ENCODE peak calls at places on chromosomes 11 and 22, in nine cellular contexts. Q is PC-3, S is body of pancreas, I is AG04450, N is adrenal gland, O is cardiac muscle cell, V is IMR-90, L is HCT116, Z is GM23338. U is an unnamed sample.

GRCh38 chr11:72825661-72826060 is 11.4 kb downstream of the ATG16L2 start:
- DNase-seq in S (no peak), Q (peak; percentile 1), N (no peak), V (no peak), Z (no peak), I (no peak), O (no peak), L (no peak), U (no peak)

GRCh38 chr11:32931605-32932004 is 39.0 kb downstream of the QSER1 start:
- DNase-seq in S (no peak), O (peak; percentile 19), N (no peak), Q (no peak), L (no peak), I (no peak), V (peak; percentile 3), Z (no peak), U (no peak)

GRCh38 chr22:44620129-44620840 is 81.7 kb upstream of the PRR5 start:
- DNase-seq in O (peak; percentile 37), L (no peak), V (peak; percentile 50), Q (peak; percentile 20), Z (peak; percentile 97), S (peak; percentile 37), N (peak; percentile 62), I (no peak), U (peak; percentile 30)

GRCh38 chr11:34652191-34652958 is 31.5 kb downstream of the EHF start:
- DNase-seq in L (no peak), O (no peak), N (no peak), S (no peak), Q (peak; percentile 59), Z (no peak), I (no peak), V (peak; percentile 13), U (no peak)

GRCh38 chr11:116873391-116873790 is 36.0 kb upstream of the APOA1 start:
- DNase-seq in V (no peak), O (no peak), Q (no peak), N (no peak), I (no peak), L (no peak), S (no peak), Z (no peak), U (no peak)

GRCh38 chr11:61973603-61974162 is 6.2 kb upstream of the FTH1 start:
- DNase-seq in N (no peak), Z (no peak), V (no peak), O (no peak), S (no peak), Q (no peak), I (no peak), L (no peak), U (peak; percentile 48)

GRCh38 chr11:115607621-115608191 is 103.5 kb upstream of the CADM1 start:
- DNase-seq in V (no peak), N (no peak), L (no peak), O (peak; percentile 81), Q (no peak), Z (no peak), S (no peak), I (no peak), U (no peak)

GRCh38 chr22:31130873-31131272 is 8.1 kb downstream of the INPP5J start:
- DNase-seq in Q (no peak), I (no peak), S (peak; percentile 57), L (no peak), N (no peak), V (no peak), Z (no peak), O (no peak), U (no peak)

DNA sequence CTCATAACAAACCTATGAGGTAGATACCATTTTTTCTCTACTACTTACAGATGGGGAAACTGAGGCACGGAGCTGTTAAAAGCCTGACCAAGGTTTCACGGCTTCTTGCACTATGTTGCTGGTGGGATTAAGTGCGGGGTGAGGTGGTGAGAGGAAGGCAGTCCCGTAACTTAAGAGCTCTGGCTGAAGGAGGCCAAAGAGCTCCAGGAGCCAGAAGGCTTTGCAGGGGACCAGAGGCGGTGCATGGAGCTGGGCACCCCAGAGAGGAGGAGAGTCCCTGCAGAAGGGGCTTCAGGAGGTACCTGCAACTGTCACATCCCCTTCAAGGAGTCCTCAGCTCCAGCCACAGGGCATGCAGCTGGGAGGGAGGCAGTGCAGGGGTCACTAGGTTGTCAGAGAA is 4.1 kb downstream of the CHRM4 start:
- DNase-seq in S (no peak), Q (no peak), I (no peak), L (no peak), V (no peak), O (no peak), Z (no peak), N (peak; percentile 15), U (no peak)
- H3K27me3 ChIP-seq in S (no peaks in the 10 kb centered on the region), Q (peaks cover 29% of the 10 kb centered on the region), I (peaks cover 29% of the 10 kb centered on the region), L (no peaks in the 10 kb centered on the region), V (peaks cover 33% of the 10 kb centered on the region), O (peaks cover 20% of the 10 kb centered on the region), Z (peaks cover 45% of the 10 kb centered on the region), N (peaks cover 19% of the 10 kb centered on the region), U (peaks cover 6% of the 10 kb centered on the region)

GRCh38 chr22:41557401-41558240 is 3.2 kb upstream of the CSDC2 start:
- DNase-seq in Z (peak; percentile 57), Q (no peak), L (no peak), I (peak; percentile 88), O (no peak), N (peak; percentile 75), S (peak; percentile 61), V (peak; percentile 94), U (no peak)

GRCh38 chr22:41561335-41561734 is 525 bp downstream of the CSDC2 start:
- DNase-seq in I (no peak), Z (peak; percentile 47), Q (no peak), L (no peak), V (no peak), N (peak; percentile 40), O (no peak), S (no peak), U (no peak)

GRCh38 chr22:41562461-41562860 is 1.7 kb downstream of the CSDC2 start:
- DNase-seq in N (peak; percentile 35), V (no peak), I (no peak), Z (no peak), Q (no peak), L (no peak), O (no peak), S (no peak), U (no peak)

GRCh38 chr22:41561788-41562187 is 978 bp downstream of the CSDC2 start:
- DNase-seq in I (no peak), N (peak; percentile 42), V (no peak), Q (no peak), L (no peak), Z (no peak), O (no peak), S (peak; percentile 70), U (no peak)

GRCh38 chr22:41560095-41560487 is 719 bp upstream of the CSDC2 start:
- DNase-seq in I (no peak), Q (no peak), S (no peak), V (no peak), Z (no peak), L (no peak), O (peak; percentile 31), N (no peak), U (no peak)
- H3K4me3 ChIP-seq in I (peak overlapping the region; percentile 84), Q (no peak overlapping the region), S (no peak overlapping the region), V (peak overlapping the region; percentile 16), Z (no peak overlapping the region), L (no peak overlapping the region), O (no peak overlapping the region), N (no peak overlapping the region), U (no peak overlapping the region)

GRCh38 chr11:12680246-12680939 is 6.2 kb downstream of the TEAD1 start:
- DNase-seq in Z (peak; percentile 97), N (no peak), Q (peak; percentile 84), S (peak; percentile 90), L (no peak), I (peak; percentile 65), O (peak; percentile 93), V (peak; percentile 91), U (no peak)
- TF ChIP-seq CTCF in Z (no peak), N (no peak), Q (no peak), S (no peak), L (no peak), I (no peak), O (no peak), V (no peak), U (no peak)

DNA sequence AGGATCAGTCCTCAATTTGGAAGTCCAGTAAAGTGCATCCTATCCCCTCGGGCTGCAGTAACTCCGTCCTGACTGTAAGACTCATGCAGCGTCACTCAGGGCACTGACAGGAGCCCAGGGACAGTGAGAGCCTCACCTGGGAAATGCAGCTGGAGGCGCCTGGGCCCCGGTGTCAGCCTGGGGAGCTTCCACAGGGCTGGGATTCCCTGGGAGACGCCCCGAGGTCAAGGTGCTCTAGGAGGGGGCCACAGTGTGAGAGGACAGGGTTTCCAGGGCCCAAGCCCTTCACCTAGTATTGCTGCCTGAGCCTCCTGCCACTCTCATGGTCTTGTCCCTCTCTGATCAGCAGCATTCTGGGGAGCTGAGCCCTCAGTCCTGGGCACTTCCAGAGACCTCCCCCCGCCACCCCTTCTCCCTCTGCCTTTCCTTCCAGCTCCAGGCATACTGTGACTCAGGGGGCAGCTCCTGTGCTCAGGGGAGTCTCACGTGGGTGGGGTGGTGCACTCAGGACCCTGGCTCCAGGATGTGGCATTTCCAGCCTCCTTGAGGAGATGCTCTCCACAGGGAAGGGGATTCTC is 99.1 kb upstream of the IGLL5 start:
- DNase-seq in V (no peak), S (no peak), O (no peak), N (no peak), Q (no peak), L (no peak), Z (no peak), I (no peak), U (no peak)
- H3K27me3 ChIP-seq in V (peaks cover 2% of the 10 kb centered on the region), S (no peaks in the 10 kb centered on the region), O (no peaks in the 10 kb centered on the region), N (no peaks in the 10 kb centered on the region), Q (peaks cover 27% of the 10 kb centered on the region), L (peaks cover under 1% of the 10 kb centered on the region), Z (peaks cover 88% of the 10 kb centered on the region), I (peaks cover 5% of the 10 kb centered on the region), U (no peaks in the 10 kb centered on the region)

GRCh38 chr11:27717377-27717776 is 17.1 kb upstream of the BDNF start:
- DNase-seq in Q (peak; percentile 50), L (no peak), V (no peak), I (no peak), N (no peak), O (no peak), S (no peak), Z (peak; percentile 25), U (no peak)
- H3K4me3 ChIP-seq in Q (peak overlapping the region; percentile 97), L (peak overlapping the region; percentile 57), V (peak overlapping the region; percentile 70), I (peak overlapping the region; percentile 84), N (no peak overlapping the region), O (no peak overlapping the region), S (no peak overlapping the region), Z (peak overlapping the region; percentile 82), U (no peak overlapping the region)